ENCODE peak calls at places on chromosomes 4 and X, in seven cellular contexts. One of them, this sample, is unnamed.

GRCh38 chr4:67483868-67484602 is 61.3 kb downstream of the CENPC start:
- DNase-seq in putamen: peak; percentile 15
- DNase-seq in coronary artery: no peak
- DNase-seq in DMS153: no peak
- DNase-seq in NCI-H2081 treated with DMSO at 0.1 percent for 48 hours: no peak
- DNase-seq in transverse colon: no peak
- DNase-seq in foreskin fibroblast: no peak
- DNase-seq in this sample: no peak

GRCh38 chrX:108584617-108585211 is 145.1 kb downstream of the COL4A5 start:
- DNase-seq in DMS153: no peak
- DNase-seq in coronary artery: no peak
- DNase-seq in transverse colon: no peak
- DNase-seq in putamen: peak; percentile 47
- DNase-seq in foreskin fibroblast: peak; percentile 5
- DNase-seq in NCI-H2081 treated with DMSO at 0.1 percent for 48 hours: peak; percentile 2
- DNase-seq in this sample: peak; percentile 68

GRCh38 chr4:38174811-38175210 is 214.6 kb downstream of the PTTG2 start:
- DNase-seq in transverse colon: no peak
- DNase-seq in NCI-H2081 treated with DMSO at 0.1 percent for 48 hours: no peak
- DNase-seq in foreskin fibroblast: peak; percentile 44
- DNase-seq in putamen: peak; percentile 61
- DNase-seq in DMS153: no peak
- DNase-seq in coronary artery: no peak
- DNase-seq in this sample: peak; percentile 87

GRCh38 chr4:119286377-119287002 is 35.4 kb downstream of the FABP2 start:
- DNase-seq in putamen: peak; percentile 23
- DNase-seq in foreskin fibroblast: peak; percentile 73
- DNase-seq in DMS153: no peak
- DNase-seq in NCI-H2081 treated with DMSO at 0.1 percent for 48 hours: no peak
- DNase-seq in transverse colon: no peak
- DNase-seq in coronary artery: no peak
- DNase-seq in this sample: peak; percentile 75

GRCh38 chr4:109113511-109113910 is 188.9 kb downstream of the COL25A1 start:
- DNase-seq in foreskin fibroblast: peak; percentile 72
- DNase-seq in DMS153: no peak
- DNase-seq in putamen: no peak
- DNase-seq in coronary artery: no peak
- DNase-seq in transverse colon: no peak
- DNase-seq in NCI-H2081 treated with DMSO at 0.1 percent for 48 hours: no peak
- DNase-seq in this sample: no peak

GRCh38 chr4:186765138-186765537 is 41.5 kb upstream of the FAT1 start:
- DNase-seq in putamen: no peak
- DNase-seq in NCI-H2081 treated with DMSO at 0.1 percent for 48 hours: no peak
- DNase-seq in coronary artery: no peak
- DNase-seq in DMS153: no peak
- DNase-seq in transverse colon: peak; percentile 82
- DNase-seq in foreskin fibroblast: peak; percentile 87
- DNase-seq in this sample: no peak

GRCh38 chr4:54005475-54005874 is 58.9 kb downstream of the CHIC2 start:
- DNase-seq in transverse colon: no peak
- DNase-seq in DMS153: no peak
- DNase-seq in foreskin fibroblast: no peak
- DNase-seq in putamen: no peak
- DNase-seq in NCI-H2081 treated with DMSO at 0.1 percent for 48 hours: no peak
- DNase-seq in coronary artery: no peak
- DNase-seq in this sample: no peak

GRCh38 chr4:111943796-111944203 is 201.5 kb upstream of the FAM241A start:
- DNase-seq in foreskin fibroblast: peak; percentile 75
- DNase-seq in transverse colon: peak; percentile 61
- DNase-seq in DMS153: peak; percentile 9
- DNase-seq in coronary artery: no peak
- DNase-seq in NCI-H2081 treated with DMSO at 0.1 percent for 48 hours: peak; percentile 1
- DNase-seq in putamen: no peak
- DNase-seq in this sample: no peak

GRCh38 chr4:112140536-112140935 is 4.7 kb upstream of the FAM241A start:
- DNase-seq in putamen: no peak
- DNase-seq in DMS153: no peak
- DNase-seq in foreskin fibroblast: peak; percentile 18
- DNase-seq in coronary artery: no peak
- DNase-seq in NCI-H2081 treated with DMSO at 0.1 percent for 48 hours: no peak
- DNase-seq in transverse colon: no peak
- DNase-seq in this sample: no peak